ENCODE peak calls at places on chromosomes 13 and 19, in five cellular contexts. N is tibial artery, U is pancreas, Z is esophagus muscularis mucosa, M is psoas muscle. O is an unnamed sample. For H3K4me1, the result is how much of the 10 kb centered on the place peaks cover.

GRCh38 chr13:28336193-28336657 is 158.7 kb downstream of the FLT1 start:
- DNase-seq in Z (no peak), M (no peak), U (no peak), N (no peak), O (no peak)

GRCh38 chr13:108200781-108201398 is 14.4 kb downstream of the LIG4 start:
- DNase-seq in M (no peak), N (no peak), Z (no peak), U (no peak), O (no peak)

GRCh38 chr13:29434217-29434940 is 161.1 kb downstream of the SLC7A1 start:
- DNase-seq in U (no peak), Z (no peak), N (no peak), M (no peak), O (no peak)

GRCh38 chr19:11377237-11377636 is 2.8 kb downstream of the SWSAP1 start:
- DNase-seq in N (no peak), M (no peak), U (no peak), Z (no peak), O (peak)

GRCh38 chr13:49183672-49184315 is 36.3 kb upstream of the MLNR start:
- DNase-seq in U (no peak), N (no peak), Z (no peak), M (no peak), O (no peak)

GRCh38 chr19:29566496-29567054 is 39.5 kb upstream of the POP4 start:
- DNase-seq in N (peak), Z (no peak), U (no peak), M (no peak), O (no peak)

GRCh38 chr13:25692156-25692555 is 320.4 kb downstream of the ATP8A2 start:
- DNase-seq in M (no peak), N (no peak), U (no peak), Z (no peak), O (no peak)

GRCh38 chr13:73492811-73493210 is 434.0 kb downstream of the KLF5 start:
- DNase-seq in Z (no peak), N (no peak), M (no peak), U (no peak), O (no peak)

GRCh38 chr13:114105351-114106225 is 26.8 kb downstream of the RASA3 start:
- DNase-seq in M (peak), U (peak), N (peak), Z (no peak), O (peak)

GRCh38 chr13:76035711-76036110 is 399.6 kb downstream of the LMO7 start:
- DNase-seq in N (no peak), M (no peak), U (no peak), Z (no peak), O (no peak)

GRCh38 chr19:29662604-29663404 is 2.5 kb upstream of the PLEKHF1 start:
- DNase-seq in U (peak), Z (no peak), N (peak), M (peak), O (no peak)

GRCh38 chr19:18156841-18157464 is 4.0 kb downstream of the PIK3R2 start:
- DNase-seq in U (peak), Z (no peak), N (peak), M (peak), O (peak)

GRCh38 chr19:8361921-8362793 is 1.8 kb upstream of the ANGPTL4 start:
- DNase-seq in N (peak), M (peak), U (peak), Z (peak), O (peak)

GRCh38 chr13:57624565-57625435 is 6.7 kb upstream of the PCDH17 start:
- DNase-seq in Z (no peak), U (no peak), N (no peak), M (no peak), O (no peak)

GRCh38 chr13:68390987-68391386 is 1160.9 kb upstream of the PCDH9 start:
- DNase-seq in N (no peak), U (no peak), Z (no peak), M (no peak), O (no peak)

GRCh38 chr13:111281751-111282311 is 38.6 kb upstream of the TEX29 start:
- DNase-seq in M (no peak), Z (peak), U (no peak), N (no peak), O (no peak)

GRCh38 chr13:27638521-27638920 is 16.8 kb downstream of the POLR1D start:
- DNase-seq in M (no peak), Z (no peak), N (no peak), U (no peak), O (no peak)

GRCh38 chr13:97715763-97716162 is 237.7 kb upstream of the IPO5 start:
- DNase-seq in Z (no peak), M (no peak), N (no peak), U (no peak), O (no peak)

GRCh38 chr13:40779049-40779448 is 8.1 kb upstream of the MRPS31 start:
- DNase-seq in U (no peak), Z (no peak), M (no peak), N (no peak), O (no peak)

GRCh38 chr13:112451512-112452379 is 75.6 kb downstream of the SPACA7 start:
- DNase-seq in Z (peak), N (peak), M (no peak), U (peak), O (no peak)

GRCh38 chr19:42402376-42403116 is 12.4 kb upstream of the CNFN start:
- DNase-seq in N (no peak), M (no peak), Z (no peak), U (no peak), O (no peak)

GRCh38 chr13:48400820-48401219 is 12.1 kb downstream of the LPAR6 start:
- DNase-seq in N (no peak), U (no peak), Z (no peak), M (no peak), O (no peak)

GRCh38 chr19:30222993-30223865 is 149.0 kb upstream of the ZNF536 start:
- DNase-seq in Z (no peak), M (no peak), U (no peak), N (no peak), O (no peak)

GRCh38 chr13:113821847-113822246 is 42.0 kb downstream of the GAS6 start:
- DNase-seq in U (no peak), M (no peak), N (no peak), Z (no peak), O (no peak)

GRCh38 chr19:13045812-13046211 is 50.5 kb downstream of the NFIX start:
- DNase-seq in M (no peak), N (no peak), U (no peak), Z (no peak), O (no peak)

GRCh38 chr19:33456845-33457220 is 64.8 kb downstream of the PEPD start:
- DNase-seq in M (no peak), N (no peak), U (peak), Z (no peak), O (no peak)

GRCh38 chr19:480016-480855 is 16.1 kb upstream of the MADCAM1 start:
- DNase-seq in N (peak), M (peak), U (peak), Z (no peak), O (peak)

GRCh38 chr19:15971217-15971616 is 22.4 kb downstream of the OR10H4 start:
- DNase-seq in Z (no peak), U (no peak), N (no peak), M (no peak), O (no peak)

GRCh38 chr19:50967924-50968708 is 1.3 kb downstream of the KLK6 start:
- DNase-seq in Z (no peak), N (no peak), U (no peak), M (no peak), O (no peak)

GRCh38 chr13:112680741-112681360 is 9.0 kb upstream of the ATP11A start:
- DNase-seq in Z (no peak), U (no peak), N (no peak), M (no peak), O (no peak)

GRCh38 chr13:77422724-77423123 is 95.8 kb upstream of the MYCBP2 start:
- DNase-seq in M (no peak), N (no peak), Z (no peak), U (no peak), O (no peak)

GRCh38 chr19:11963566-11964355 is 1.1 kb upstream of the ZNF763 start:
- DNase-seq in M (peak), Z (peak), N (peak), U (peak), O (peak)

GRCh38 chr13:106499113-106499512 is 36.3 kb downstream of the EFNB2 start:
- DNase-seq in Z (no peak), N (no peak), M (no peak), U (no peak), O (no peak)

GRCh38 chr13:110351636-110352420 is 44.7 kb downstream of the COL4A2 start:
- DNase-seq in Z (no peak), M (no peak), U (no peak), N (peak), O (no peak)

DNA sequence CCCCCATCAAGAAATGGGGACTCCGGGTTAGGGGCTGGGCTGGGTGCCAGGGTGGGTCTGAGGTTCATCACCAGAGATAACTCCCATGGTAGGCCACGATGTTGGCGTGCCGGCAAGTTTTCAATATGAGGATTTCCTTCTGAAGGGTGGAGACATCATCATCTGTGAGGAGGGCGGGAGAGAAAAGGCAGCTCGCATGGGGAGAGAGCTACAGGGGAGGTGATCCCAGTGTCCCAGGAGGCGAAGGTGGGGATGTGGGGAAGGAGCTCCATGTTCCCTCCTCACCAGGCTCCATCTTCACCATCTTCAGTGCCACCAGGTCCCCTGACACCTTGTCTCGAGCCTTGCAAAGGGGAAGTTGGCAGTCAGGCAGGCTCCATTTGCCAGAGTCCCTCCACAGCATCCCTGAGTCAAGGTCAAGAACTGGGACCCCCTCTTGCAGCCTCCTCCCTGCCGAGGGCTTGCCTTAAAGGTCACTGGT is 430 bp downstream of the MAP4K1 start:
- DNase-seq in N (no peak), Z (no peak), U (no peak), M (no peak), O (no peak)
- H3K4me3 ChIP-seq in N (peak), Z (peak), U (peak), M (peak), O (peak)

GRCh38 chr19:44905437-44906160 is at the start of gene APOE:
- DNase-seq in U (no peak), Z (no peak), N (no peak), M (no peak), O (no peak)

GRCh38 chr19:44907613-44908012 is 2.0 kb downstream of the APOE start:
- DNase-seq in Z (no peak), U (no peak), N (no peak), M (no peak), O (no peak)

GRCh38 chr19:44909775-44910174 is 4.2 kb downstream of the APOE start:
- DNase-seq in N (no peak), U (no peak), M (no peak), Z (no peak), O (no peak)

GRCh38 chr19:44908074-44908835 is 2.7 kb downstream of the APOE start:
- DNase-seq in Z (no peak), U (no peak), M (no peak), N (no peak), O (no peak)

GRCh38 chr19:44908836-44909201 is 3.2 kb downstream of the APOE start:
- DNase-seq in M (no peak), N (no peak), U (no peak), Z (no peak), O (no peak)
- H3K4me1 ChIP-seq in M (under half), N (under half), U (under half), Z (under half), O (under half)

DNA sequence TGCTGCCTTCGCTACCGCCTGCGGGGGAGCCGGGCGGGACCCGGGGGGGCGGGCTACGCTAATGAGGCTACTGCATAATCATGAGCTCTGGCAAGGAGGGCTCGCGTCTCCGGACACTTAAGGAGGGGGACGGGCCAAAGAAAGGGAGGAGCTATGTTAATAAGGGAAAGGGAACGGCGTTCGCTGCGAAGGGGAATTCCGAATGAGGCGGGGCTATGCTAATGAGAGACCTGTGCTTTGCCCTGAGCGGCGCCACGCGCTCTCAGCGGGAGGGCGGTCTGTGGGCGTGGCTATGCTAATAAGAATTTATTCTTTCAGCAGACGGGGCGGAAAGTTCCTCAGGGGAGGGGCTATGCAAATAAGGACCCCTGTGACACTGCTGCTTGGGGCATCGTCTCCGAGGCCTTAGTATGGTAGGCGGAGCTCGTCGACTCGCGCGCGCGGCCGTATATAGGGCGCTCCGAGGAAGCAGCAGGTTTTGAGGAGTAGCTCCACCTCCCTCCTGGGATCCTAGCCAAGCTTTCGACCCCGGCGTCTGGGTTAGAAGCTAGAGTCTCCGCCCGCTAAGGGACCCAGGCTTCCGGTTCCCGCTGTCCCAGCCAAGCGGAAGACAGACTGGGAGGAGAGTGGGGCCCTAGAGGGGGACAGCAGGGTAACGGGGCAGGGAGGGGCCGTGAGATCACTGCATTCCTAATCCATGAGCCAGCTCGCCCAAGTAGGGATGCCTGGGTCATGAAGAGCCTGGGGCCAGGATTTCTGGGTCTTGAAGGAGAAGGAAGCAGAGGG is at the start of gene RRAS:
- DNase-seq in U (peak), N (peak), M (peak), Z (peak), O (peak)
- H3K4me3 ChIP-seq in U (peak), N (peak), M (peak), Z (peak), O (peak)

GRCh38 chr19:2546128-2547032 is 70.5 kb downstream of the GADD45B start:
- DNase-seq in U (peak), Z (peak), M (peak), N (peak), O (peak)
- H3K4me1 ChIP-seq in U (under half), Z (half or more), M (half or more), N (half or more), O (half or more)

GRCh38 chr13:45846681-45847080 is 4.9 kb downstream of the SIAH3 start:
- DNase-seq in Z (no peak), N (no peak), M (no peak), U (no peak), O (no peak)

GRCh38 chr13:45847554-45848224 is 3.9 kb downstream of the SIAH3 start:
- DNase-seq in U (no peak), M (peak), Z (no peak), N (no peak), O (peak)

GRCh38 chr13:45849408-45849807 is 2.1 kb downstream of the SIAH3 start:
- DNase-seq in U (no peak), N (no peak), M (no peak), Z (no peak), O (no peak)

GRCh38 chr13:45851171-45851889 is at the start of gene SIAH3:
- DNase-seq in U (no peak), Z (no peak), N (no peak), M (no peak), O (no peak)

DNA sequence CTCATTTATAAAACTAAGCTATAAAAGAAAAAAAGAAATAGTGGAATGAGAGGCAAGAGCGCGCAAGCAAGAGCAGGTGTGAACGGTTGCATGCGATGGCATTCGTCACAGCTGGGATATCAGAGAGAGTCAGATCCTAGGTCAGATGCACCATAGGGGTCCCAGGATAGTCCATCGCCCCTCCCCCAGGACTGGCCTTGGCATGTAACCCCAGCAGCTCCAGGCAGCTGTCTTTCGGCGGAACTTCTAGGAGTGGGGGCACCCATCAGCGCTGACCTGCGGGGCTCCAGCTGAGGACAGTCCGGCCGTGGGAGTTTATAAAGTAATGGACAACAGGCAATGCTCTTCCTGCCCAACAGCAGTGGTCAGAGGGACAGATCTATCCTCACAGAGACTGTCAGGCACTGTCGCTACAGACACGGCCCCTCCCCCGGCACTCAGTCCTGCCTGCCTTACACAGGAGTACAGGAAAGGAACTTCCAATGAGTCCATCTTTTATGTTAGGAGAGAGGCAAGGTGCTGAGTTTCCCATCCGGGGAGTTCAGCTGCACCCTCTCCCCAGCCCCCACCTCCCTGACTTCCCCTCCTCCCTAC is 1.4 kb downstream of the SIAH3 start:
- DNase-seq in N (no peak), U (no peak), Z (no peak), M (no peak), O (no peak)
- H3K4me3 ChIP-seq in N (no peak), U (no peak), Z (peak), M (peak), O (no peak)

DNA sequence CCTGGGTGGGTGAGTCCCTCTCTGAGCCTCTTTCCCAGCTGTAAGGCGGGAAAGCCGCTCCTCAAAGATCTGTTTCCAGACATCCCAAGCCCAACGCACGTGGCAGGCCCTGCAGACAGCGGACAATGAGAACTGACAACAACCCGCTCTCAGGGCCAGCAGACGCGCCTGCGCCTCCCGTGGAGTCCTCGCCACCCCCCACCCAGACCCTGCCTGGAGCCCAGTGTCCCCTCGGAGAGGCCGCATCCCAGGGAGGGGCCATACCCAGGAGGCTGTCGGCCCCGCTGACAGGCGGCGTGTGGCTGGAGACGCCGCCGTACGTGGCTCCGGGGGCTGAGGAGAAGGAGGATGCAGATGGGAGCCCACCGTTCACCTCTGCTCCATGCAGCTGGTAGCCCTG is 16.3 kb upstream of the UQCR11 start:
- DNase-seq in N (no peak), Z (no peak), M (no peak), U (peak), O (no peak)
- H3K4me1 ChIP-seq in N (under half), Z (under half), M (under half), U (under half), O (under half)

GRCh38 chr19:55300821-55301458 is 17.1 kb downstream of the BRSK1 start:
- DNase-seq in U (no peak), M (no peak), Z (no peak), N (no peak), O (no peak)
- H3K4me3 ChIP-seq in U (no peak), M (no peak), Z (no peak), N (no peak), O (no peak)

O was measured in tibial nerve.